ENCODE peak calls at places on chromosomes 6 and 20, in six cellular contexts. L is A549, X is K562, U is HepG2, Q is H1, P is GM12878. K is an unnamed sample.

GRCh38 chr6:36788186-36788585 is 51.1 kb downstream of the CPNE5 start:
- DNase-seq in L (no peak), X (no peak), U (no peak), Q (no peak), P (no peak), K (no peak)

GRCh38 chr6:89494131-89494793 is 61.3 kb downstream of the ANKRD6 start:
- DNase-seq in L (no peak), X (no peak), U (no peak), Q (no peak), P (no peak), K (no peak)

GRCh38 chr6:390914-391558 is 516 bp upstream of the IRF4 start:
- DNase-seq in L (no peak), X (no peak), U (no peak), Q (peak), P (no peak), K (no peak)

GRCh38 chr20:36575066-36575743 is 1.8 kb downstream of the TGIF2 start:
- DNase-seq in L (peak), X (peak), U (peak), Q (peak), P (no peak), K (peak)

GRCh38 chr6:124040655-124041054 is 237.0 kb downstream of the NKAIN2 start:
- DNase-seq in L (no peak), X (no peak), U (no peak), Q (no peak), P (no peak), K (no peak)

GRCh38 chr6:10658910-10659696 is 35.3 kb downstream of the C6orf52 start:
- DNase-seq in L (no peak), X (no peak), U (no peak), Q (peak), P (no peak), K (no peak)

GRCh38 chr6:120671519-120671918 is 662.8 kb downstream of the TBC1D32 start:
- DNase-seq in L (peak), X (no peak), U (peak), Q (peak), P (no peak), K (no peak)

GRCh38 chr6:136792066-136792944 is at the start of gene MAP3K5:
- DNase-seq in L (peak), X (peak), U (peak), Q (peak), P (no peak), K (peak)

GRCh38 chr6:346389-347030 is 45.0 kb upstream of the IRF4 start:
- DNase-seq in L (no peak), X (no peak), U (no peak), Q (no peak), P (no peak), K (no peak)

GRCh38 chr6:101085327-101085726 is 204.2 kb upstream of the ASCC3 start:
- DNase-seq in L (no peak), X (no peak), U (no peak), Q (no peak), P (no peak), K (no peak)

GRCh38 chr6:154488802-154489437 is 21.6 kb downstream of the CNKSR3 start:
- DNase-seq in L (no peak), X (no peak), U (no peak), Q (no peak), P (no peak), K (no peak)
- TF ChIP-seq CHD2 in L (no peak), X (no peak), U (no peak), Q (no peak), P (no peak), K (no peak)

DNA sequence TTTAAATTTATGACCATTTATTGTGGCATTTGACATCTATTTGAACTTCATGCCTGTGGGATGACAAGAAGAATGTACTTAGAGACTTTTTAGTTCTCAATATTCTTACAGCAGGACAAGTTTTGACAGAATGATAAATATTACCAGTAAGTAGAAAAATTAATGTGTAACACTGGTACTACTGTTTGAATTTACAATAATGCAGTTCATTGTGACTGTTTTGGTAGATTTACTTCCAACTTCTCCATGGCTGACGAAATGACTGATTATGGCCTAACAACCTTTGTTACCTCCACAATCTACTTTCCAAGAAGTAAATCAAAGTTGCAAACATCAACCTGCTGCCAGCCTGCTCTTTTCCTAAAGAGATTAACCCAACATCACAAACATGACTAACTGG is 38.5 kb downstream of the PAK5 start:
- DNase-seq in L (no peak), X (no peak), U (no peak), Q (no peak), P (no peak), K (no peak)
- TF ChIP-seq CHD2 in L (no peak), X (no peak), U (no peak), Q (no peak), P (no peak), K (no peak)

GRCh38 chr6:25263602-25264001 is 15.6 kb upstream of the CARMIL1 start:
- DNase-seq in L (peak), X (no peak), U (no peak), Q (no peak), P (no peak), K (no peak)
- TF ChIP-seq CHD2 in L (no peak), X (no peak), U (no peak), Q (no peak), P (no peak), K (no peak)

DNA sequence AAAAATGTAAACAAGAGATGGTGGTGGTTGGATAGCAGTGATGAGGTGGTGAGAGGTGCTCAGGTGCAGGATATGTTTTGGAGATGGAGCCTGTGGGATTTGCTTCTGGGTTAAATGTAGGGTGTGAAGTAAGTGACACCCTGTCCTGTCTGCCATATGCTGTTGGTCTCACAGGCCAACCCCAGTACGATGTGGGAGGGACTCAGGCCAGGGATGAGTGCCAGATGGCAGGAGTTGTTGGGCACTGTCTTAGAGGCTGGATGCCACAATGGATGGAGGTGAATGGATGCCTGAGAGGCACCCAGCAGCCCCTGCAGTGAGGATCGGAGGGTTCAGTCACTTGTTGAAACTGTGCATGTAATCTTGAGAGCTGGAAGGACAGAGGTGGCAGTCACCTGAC is 259.3 kb downstream of the NRN1 start:
- DNase-seq in L (no peak), X (no peak), U (no peak), Q (no peak), P (no peak), K (no peak)
- TF ChIP-seq CHD2 in L (no peak), X (no peak), U (no peak), Q (no peak), P (no peak), K (no peak)

GRCh38 chr20:59686404-59687346 is 82.3 kb downstream of the PHACTR3 start:
- DNase-seq in L (no peak), X (no peak), U (no peak), Q (no peak), P (no peak), K (no peak)
- TF ChIP-seq CHD2 in L (no peak), X (no peak), U (no peak), Q (no peak), P (no peak), K (no peak)

DNA sequence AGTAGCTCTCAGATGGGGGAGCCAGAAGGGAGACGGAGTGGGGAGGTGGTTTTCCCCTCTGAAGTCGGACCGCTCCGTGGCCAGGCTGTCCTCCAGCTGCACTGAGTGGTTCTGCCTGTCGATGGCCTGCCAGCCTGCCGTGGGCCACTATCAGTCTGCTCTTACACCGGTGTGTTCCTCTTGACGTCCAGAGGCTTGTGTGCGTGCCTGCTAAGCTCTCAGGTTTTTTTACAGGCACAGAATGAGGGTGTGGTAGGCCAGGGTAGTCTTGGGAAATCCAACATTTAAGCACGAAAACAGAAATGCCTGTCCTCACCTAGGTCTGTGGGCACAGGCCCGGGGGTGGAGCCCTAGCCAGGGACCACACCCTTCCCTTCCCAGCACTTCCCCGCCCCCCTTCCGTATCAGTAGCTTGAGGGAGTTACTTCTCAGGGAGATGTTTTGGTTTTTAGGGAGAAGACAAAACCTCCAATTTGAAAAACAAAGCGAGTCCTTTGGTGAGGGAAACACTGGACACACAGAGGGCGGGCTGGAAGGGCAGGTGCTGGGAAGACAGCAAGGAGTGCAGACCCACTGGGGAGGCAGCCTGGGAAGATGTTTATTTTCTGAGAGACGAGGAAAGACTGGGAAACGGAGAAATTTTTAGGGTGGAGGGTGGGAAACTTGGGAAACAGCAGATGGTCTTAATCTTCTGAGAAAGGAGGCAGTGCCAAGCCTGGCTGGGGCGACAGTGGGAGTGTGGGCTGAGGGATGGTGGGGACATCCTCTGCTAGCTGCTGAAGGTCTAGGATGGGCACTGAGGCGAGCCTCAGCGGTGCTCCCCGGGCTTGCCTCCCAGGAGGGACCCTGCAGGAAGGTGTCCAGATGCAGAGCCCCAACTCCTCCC is 106.5 kb downstream of the LY86 start:
- DNase-seq in L (no peak), X (peak), U (no peak), Q (peak), P (no peak), K (no peak)
- TF ChIP-seq CHD2 in L (no peak), X (no peak), U (no peak), Q (no peak), P (no peak), K (no peak)

GRCh38 chr6:1789092-1789491 is 179.4 kb downstream of the FOXC1 start:
- DNase-seq in L (no peak), X (peak), U (no peak), Q (no peak), P (no peak), K (no peak)
- TF ChIP-seq CHD2 in L (no peak), X (no peak), U (no peak), Q (no peak), P (no peak), K (no peak)

GRCh38 chr6:26021350-26022165 is 59.0 kb downstream of the TRIM38 start:
- DNase-seq in L (peak), X (peak), U (peak), Q (peak), P (peak), K (peak)

GRCh38 chr6:26020291-26020982 is 57.8 kb downstream of the TRIM38 start:
- DNase-seq in L (peak), X (peak), U (no peak), Q (no peak), P (peak), K (peak)

GRCh38 chr6:26022166-26022510 is 59.5 kb downstream of the TRIM38 start:
- DNase-seq in L (peak), X (peak), U (no peak), Q (no peak), P (peak), K (peak)

GRCh38 chr6:26019261-26019845 is 56.8 kb downstream of the TRIM38 start:
- DNase-seq in L (no peak), X (no peak), U (no peak), Q (no peak), P (no peak), K (peak)

DNA sequence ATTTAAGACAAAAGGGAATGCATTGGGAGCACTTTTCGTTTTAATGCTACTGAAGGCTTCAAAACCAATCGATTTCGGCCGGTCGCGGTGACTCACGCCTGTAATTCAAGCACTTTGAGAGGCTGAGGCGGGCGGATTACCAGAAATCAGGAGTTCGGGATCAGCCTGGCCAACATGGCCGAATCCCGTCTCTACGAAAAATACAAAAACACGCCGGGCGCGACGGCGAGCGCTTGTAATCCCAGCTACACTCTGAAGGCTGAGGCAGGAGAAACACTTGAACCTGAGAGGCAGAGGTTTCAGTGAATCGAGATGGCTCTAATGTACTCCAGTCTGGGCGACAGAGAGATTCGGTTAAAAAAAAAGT is 58.4 kb downstream of the TRIM38 start:
- DNase-seq in L (peak), X (no peak), U (no peak), Q (peak), P (no peak), K (no peak)
- TF ChIP-seq CHD2 in L (no peak), X (no peak), U (no peak), Q (no peak), P (no peak), K (no peak)

GRCh38 chr6:170080169-170080827 is 210.6 kb downstream of the DLL1 start:
- DNase-seq in L (no peak), X (no peak), U (no peak), Q (no peak), P (no peak), K (no peak)

GRCh38 chr6:170080828-170081368 is 210.0 kb downstream of the DLL1 start:
- DNase-seq in L (no peak), X (no peak), U (no peak), Q (peak), P (no peak), K (no peak)

GRCh38 chr6:170082531-170083187 is 208.2 kb downstream of the DLL1 start:
- DNase-seq in L (no peak), X (no peak), U (no peak), Q (no peak), P (no peak), K (no peak)

GRCh38 chr6:170082067-170082466 is 208.8 kb downstream of the DLL1 start:
- DNase-seq in L (no peak), X (no peak), U (no peak), Q (no peak), P (no peak), K (no peak)

GRCh38 chr6:170081556-170081955 is 209.3 kb downstream of the DLL1 start:
- DNase-seq in L (no peak), X (no peak), U (no peak), Q (no peak), P (no peak), K (no peak)
- TF ChIP-seq CHD2 in L (no peak), X (no peak), U (no peak), Q (no peak), P (no peak), K (no peak)